ENCODE peak calls at places on chromosome 16, in four cellular contexts. N is suprapubic skin, Q is spleen, Y is Peyer's patch. J is an unnamed sample.

GRCh38 chr16:53945996-53946395 is 242.0 kb downstream of the FTO start:
- DNase-seq in N (no peak), Q (no peak), Y (no peak), J (no peak)

GRCh38 chr16:50338371-50339231 is 30.2 kb downstream of the BRD7 start:
- DNase-seq in Q (no peak), Y (no peak), N (no peak), J (peak; percentile 76)

GRCh38 chr16:11561440-11561797 is 25.3 kb downstream of the LITAF start:
- DNase-seq in N (no peak), Q (no peak), Y (no peak), J (no peak)

GRCh38 chr16:12089492-12090161 is 113.1 kb downstream of the SNX29 start:
- DNase-seq in N (peak; percentile 77), Q (peak; percentile 86), Y (peak; percentile 70), J (no peak)

GRCh38 chr16:143047-143446 is 4.6 kb upstream of the NPRL3 start:
- DNase-seq in Q (peak; percentile 32), N (no peak), Y (no peak), J (no peak)

GRCh38 chr16:78816499-78817441 is 717.3 kb downstream of the WWOX start:
- DNase-seq in Q (no peak), Y (no peak), N (no peak), J (no peak)

GRCh38 chr16:22333457-22333994 is 36.3 kb downstream of the POLR3E start:
- DNase-seq in Q (no peak), N (no peak), Y (no peak), J (no peak)

GRCh38 chr16:83508295-83508694 is 299.5 kb upstream of the HSBP1 start:
- DNase-seq in Y (no peak), Q (no peak), N (no peak), J (no peak)

GRCh38 chr16:85256190-85256739 is 144.0 kb upstream of the CIBAR2 start:
- DNase-seq in N (no peak), Y (no peak), Q (no peak), J (no peak)

GRCh38 chr16:58409316-58409973 is 17.2 kb downstream of the GINS3 start:
- DNase-seq in N (peak; percentile 80), Y (no peak), Q (no peak), J (no peak)

GRCh38 chr16:20383106-20384029 is 21.2 kb downstream of the PDILT start:
- DNase-seq in N (no peak), Q (no peak), Y (peak; percentile 68), J (peak; percentile 9)

GRCh38 chr16:70651524-70651923 is 5.2 kb downstream of the IL34 start:
- DNase-seq in Y (no peak), N (no peak), Q (no peak), J (no peak)

GRCh38 chr16:7921360-7921759 is 588.7 kb downstream of the RBFOX1 start:
- DNase-seq in Q (no peak), Y (no peak), N (no peak), J (no peak)

GRCh38 chr16:81711609-81712329 is 67.3 kb upstream of the PLCG2 start:
- DNase-seq in Q (peak; percentile 67), Y (no peak), N (no peak), J (no peak)

GRCh38 chr16:17414421-17414820 is 56.3 kb downstream of the XYLT1 start:
- DNase-seq in N (no peak), Y (peak; percentile 70), Q (no peak), J (no peak)

GRCh38 chr16:23062524-23062923 is 86.7 kb downstream of the USP31 start:
- DNase-seq in Q (no peak), Y (no peak), N (no peak), J (no peak)

GRCh38 chr16:15518412-15519351 is 84.3 kb downstream of the BMERB1 start:
- DNase-seq in N (no peak), Y (no peak), Q (no peak), J (no peak)

GRCh38 chr16:77898671-77899211 is 110.4 kb downstream of the VAT1L start:
- DNase-seq in N (no peak), Q (no peak), Y (no peak), J (no peak)

GRCh38 chr16:69595127-69596036 is 29.6 kb downstream of the NFAT5 start:
- DNase-seq in Q (no peak), Y (no peak), N (no peak), J (no peak)

GRCh38 chr16:12162151-12162559 is 185.6 kb downstream of the SNX29 start:
- DNase-seq in Q (peak; percentile 30), Y (no peak), N (no peak), J (no peak)

GRCh38 chr16:87206646-87207451 is 110.3 kb downstream of the C16orf95 start:
- DNase-seq in Y (no peak), Q (no peak), N (no peak), J (no peak)

GRCh38 chr16:70705056-70705455 is 19.2 kb upstream of the MTSS2 start:
- DNase-seq in Q (no peak), N (no peak), Y (no peak), J (no peak)

GRCh38 chr16:11700264-11701029 is 32.2 kb downstream of the SNN start:
- DNase-seq in Q (no peak), N (no peak), Y (no peak), J (no peak)

GRCh38 chr16:16143941-16144340 is 79.4 kb downstream of the ABCC6 start:
- DNase-seq in Q (no peak), Y (no peak), N (no peak), J (no peak)

GRCh38 chr16:11621539-11621919 is 34.8 kb upstream of the LITAF start:
- DNase-seq in Y (no peak), Q (no peak), N (no peak), J (no peak)

GRCh38 chr16:86457621-86458456 is 52.5 kb upstream of the FOXF1 start:
- DNase-seq in Y (peak; percentile 53), N (no peak), Q (no peak), J (no peak)

GRCh38 chr16:88905563-88905962 is 39.1 kb upstream of the PABPN1L start:
- DNase-seq in N (no peak), Y (no peak), Q (no peak), J (no peak)

GRCh38 chr16:56372013-56372634 is 53.2 kb downstream of the AMFR start:
- DNase-seq in N (no peak), Q (no peak), Y (no peak), J (no peak)
- H3K27ac ChIP-seq in N (no peak overlapping the region), Q (no peak overlapping the region), Y (no peak overlapping the region), J (no peak overlapping the region)

GRCh38 chr16:10122026-10122425 is 60.2 kb downstream of the GRIN2A start:
- DNase-seq in Q (no peak), N (no peak), Y (no peak), J (no peak)

GRCh38 chr16:10122546-10122945 is 59.7 kb downstream of the GRIN2A start:
- DNase-seq in Y (no peak), Q (no peak), N (no peak), J (no peak)

GRCh38 chr16:10123141-10123540 is 59.1 kb downstream of the GRIN2A start:
- DNase-seq in Y (no peak), N (no peak), Q (no peak), J (no peak)

GRCh38 chr16:10120953-10121352 is 61.3 kb downstream of the GRIN2A start:
- DNase-seq in N (no peak), Q (no peak), Y (no peak), J (no peak)

DNA sequence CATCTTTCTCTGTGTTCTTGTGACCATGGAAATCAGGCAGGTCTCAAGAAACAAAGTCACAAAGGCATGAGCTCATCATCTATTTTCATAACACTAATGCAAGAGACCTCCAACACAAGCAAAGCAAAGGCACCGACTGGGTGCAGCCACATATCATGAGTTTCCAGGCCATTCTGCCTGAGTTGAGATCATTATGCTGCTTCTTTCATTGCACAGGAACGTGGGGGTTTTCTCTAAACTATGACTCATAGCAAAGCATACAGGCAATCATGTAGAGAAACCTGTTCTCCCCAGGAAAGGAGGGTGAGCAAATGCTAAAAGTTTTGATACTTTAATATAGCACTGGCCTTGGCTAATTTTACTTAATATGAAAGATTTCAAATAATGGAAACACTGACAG is 60.7 kb downstream of the GRIN2A start:
- DNase-seq in Y (no peak), Q (no peak), N (no peak), J (no peak)
- H3K27ac ChIP-seq in Y (no peak overlapping the region), Q (no peak overlapping the region), N (no peak overlapping the region), J (no peak overlapping the region)

GRCh38 chr16:80682435-80683070 is 121.8 kb downstream of the CDYL2 start:
- DNase-seq in Y (no peak), N (no peak), Q (no peak), J (no peak)
- H3K27ac ChIP-seq in Y (no peak overlapping the region), N (no peak overlapping the region), Q (no peak overlapping the region), J (no peak overlapping the region)

DNA sequence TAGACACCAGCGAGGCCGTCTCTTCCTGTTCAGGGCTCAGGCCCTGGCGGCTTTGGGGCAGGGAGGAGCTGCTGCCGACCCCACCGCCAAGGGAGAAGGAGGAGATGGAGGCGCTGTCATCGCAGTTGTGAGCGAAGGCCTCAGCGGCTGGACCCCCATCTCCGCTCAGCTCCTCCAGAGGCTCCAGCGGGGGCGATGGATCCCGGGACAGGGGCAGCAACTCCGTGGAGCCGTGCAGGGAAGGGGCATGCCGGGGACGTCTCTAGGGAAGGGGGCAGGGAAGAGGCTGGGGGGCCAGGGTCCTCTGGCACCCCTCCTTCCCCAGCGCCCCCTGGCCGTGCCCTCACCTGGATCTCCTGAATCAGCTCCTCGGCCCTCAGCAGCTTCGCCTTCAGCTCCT is 10.7 kb downstream of the RABEP2 start:
- DNase-seq in N (no peak), Y (no peak), Q (no peak), J (no peak)
- H3K27ac ChIP-seq in N (no peak overlapping the region), Y (no peak overlapping the region), Q (no peak overlapping the region), J (no peak overlapping the region)

GRCh38 chr16:3513892-3514600 is 13.2 kb downstream of the CLUAP1 start:
- DNase-seq in N (no peak), Y (peak; percentile 23), Q (no peak), J (no peak)
- H3K27ac ChIP-seq in N (no peak overlapping the region), Y (no peak overlapping the region), Q (no peak overlapping the region), J (no peak overlapping the region)

GRCh38 chr16:27522173-27522707 is 27.5 kb downstream of the GTF3C1 start:
- DNase-seq in N (no peak), Q (no peak), Y (no peak), J (no peak)
- H3K27ac ChIP-seq in N (no peak overlapping the region), Q (no peak overlapping the region), Y (no peak overlapping the region), J (no peak overlapping the region)

GRCh38 chr16:68346892-68347480 is 36.2 kb downstream of the PRMT7 start:
- DNase-seq in Q (no peak), Y (no peak), N (no peak), J (no peak)

GRCh38 chr16:68345958-68346635 is 35.3 kb downstream of the PRMT7 start:
- DNase-seq in Y (no peak), N (no peak), Q (no peak), J (no peak)

GRCh38 chr16:68347605-68348004 is 36.8 kb downstream of the PRMT7 start:
- DNase-seq in Q (no peak), Y (no peak), N (no peak), J (no peak)

GRCh38 chr16:68344252-68344651 is 33.4 kb downstream of the PRMT7 start:
- DNase-seq in Q (peak; percentile 12), N (no peak), Y (no peak), J (no peak)

DNA sequence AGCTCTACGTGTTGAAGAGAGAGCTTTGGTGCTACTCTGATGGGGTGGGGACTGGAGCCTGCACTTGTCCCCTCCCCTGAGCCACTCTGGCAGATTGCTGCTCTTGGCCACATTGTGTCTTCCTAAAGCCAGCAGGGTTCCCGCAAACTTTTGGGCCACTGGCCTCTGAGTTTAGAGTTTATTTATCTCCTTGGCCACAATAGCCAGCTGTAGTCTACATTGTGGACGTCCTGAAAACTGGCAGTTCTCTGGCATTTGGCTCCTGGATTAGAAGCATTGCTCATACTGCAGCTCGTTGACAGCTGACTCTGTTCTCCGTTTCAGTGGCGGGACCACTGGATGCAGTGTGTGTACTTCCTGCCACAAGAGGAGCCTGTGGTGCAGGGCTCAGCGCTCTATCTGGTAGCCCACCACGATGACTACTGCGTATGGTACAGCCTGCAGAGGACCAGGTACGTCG is 34.6 kb downstream of the PRMT7 start:
- DNase-seq in N (no peak), Q (no peak), Y (no peak), J (no peak)
- H3K27ac ChIP-seq in N (no peak overlapping the region), Q (no peak overlapping the region), Y (no peak overlapping the region), J (no peak overlapping the region)